ENCODE peak calls at places on chromosomes 5 and 9, in seven cellular contexts. M, J, Z, X, K, S and E are unnamed samples.

GRCh38 chr9:35958104-35958825 is at the start of gene OR2S2:
- DNase-seq in M (no peak), J (no peak), Z (no peak), X (no peak), K (no peak), S (no peak), E (no peak)

GRCh38 chr9:92735907-92736600 is 28.6 kb downstream of the BICD2 start:
- DNase-seq in M (no peak), J (no peak), Z (no peak), X (no peak), K (no peak), S (no peak), E (peak)

GRCh38 chr9:76512826-76513225 is 53.8 kb downstream of the GCNT1 start:
- DNase-seq in M (no peak), J (no peak), Z (no peak), X (no peak), K (no peak), S (no peak), E (no peak)

GRCh38 chr5:127320032-127320945 is 29.7 kb downstream of the MEGF10 start:
- DNase-seq in M (no peak), J (no peak), Z (no peak), X (no peak), K (no peak), S (no peak), E (no peak)

GRCh38 chr5:132479812-132480441 is 10.6 kb downstream of the IRF1 start:
- DNase-seq in M (no peak), J (no peak), Z (peak), X (peak), K (no peak), S (no peak), E (no peak)

GRCh38 chr9:128683340-128684064 is 5.5 kb upstream of the SET start:
- DNase-seq in M (peak), J (no peak), Z (no peak), X (peak), K (no peak), S (no peak), E (peak)

GRCh38 chr9:124074746-124075145 is 63.2 kb downstream of the LHX2 start:
- DNase-seq in M (no peak), J (no peak), Z (no peak), X (no peak), K (no peak), S (no peak), E (no peak)

GRCh38 chr9:4666042-4666699 is at the start of gene SPATA6L:
- DNase-seq in M (peak), J (no peak), Z (peak), X (peak), K (peak), S (peak), E (peak)

GRCh38 chr5:112795342-112795741 is 57.7 kb downstream of the APC start:
- DNase-seq in M (no peak), J (peak), Z (no peak), X (no peak), K (no peak), S (no peak), E (no peak)

GRCh38 chr5:14574124-14574523 is 7.5 kb upstream of the OTULINL start:
- DNase-seq in M (no peak), J (no peak), Z (no peak), X (no peak), K (no peak), S (no peak), E (no peak)

GRCh38 chr9:37471942-37472679 is 6.9 kb upstream of the ZBTB5 start:
- DNase-seq in M (peak), J (no peak), Z (no peak), X (no peak), K (no peak), S (no peak), E (no peak)

GRCh38 chr5:6767481-6768063 is 54.3 kb downstream of the TENT4A start:
- DNase-seq in M (no peak), J (no peak), Z (no peak), X (no peak), K (no peak), S (no peak), E (no peak)

GRCh38 chr5:116785101-116785500 is 210.5 kb upstream of the SEMA6A start:
- DNase-seq in M (no peak), J (no peak), Z (no peak), X (no peak), K (no peak), S (no peak), E (no peak)

GRCh38 chr9:121288874-121289553 is 21.1 kb downstream of the GSN start:
- DNase-seq in M (peak), J (no peak), Z (peak), X (peak), K (peak), S (no peak), E (peak)

GRCh38 chr5:64872044-64872443 is 103.3 kb downstream of the CWC27 start:
- DNase-seq in M (no peak), J (no peak), Z (no peak), X (no peak), K (no peak), S (no peak), E (no peak)

GRCh38 chr9:130499804-130500263 is 55.1 kb downstream of the ASS1 start:
- DNase-seq in M (peak), J (peak), Z (no peak), X (no peak), K (no peak), S (no peak), E (no peak)

GRCh38 chr5:112995764-112996618 is 19.4 kb downstream of the DCP2 start:
- DNase-seq in M (peak), J (peak), Z (peak), X (peak), K (peak), S (no peak), E (no peak)

GRCh38 chr5:34538026-34538672 is 118.0 kb upstream of the RAI14 start:
- DNase-seq in M (no peak), J (peak), Z (no peak), X (no peak), K (no peak), S (no peak), E (no peak)

GRCh38 chr5:107724642-107725041 is 53.9 kb upstream of the EFNA5 start:
- DNase-seq in M (no peak), J (no peak), Z (no peak), X (no peak), K (no peak), S (peak), E (no peak)

GRCh38 chr5:61677220-61677619 is 345.2 kb downstream of the ZSWIM6 start:
- DNase-seq in M (no peak), J (no peak), Z (no peak), X (no peak), K (no peak), S (no peak), E (no peak)

GRCh38 chr5:69450116-69450515 is 35.2 kb downstream of the MARVELD2 start:
- DNase-seq in M (no peak), J (no peak), Z (no peak), X (no peak), K (no peak), S (no peak), E (no peak)

GRCh38 chr9:5587024-5587423 is 41.9 kb upstream of the RIC1 start:
- DNase-seq in M (no peak), J (no peak), Z (no peak), X (no peak), K (no peak), S (no peak), E (no peak)

GRCh38 chr5:41598011-41598410 is 87.6 kb upstream of the PLCXD3 start:
- DNase-seq in M (no peak), J (no peak), Z (no peak), X (no peak), K (no peak), S (no peak), E (no peak)

GRCh38 chr9:94900222-94901018 is 173.9 kb downstream of the AOPEP start:
- DNase-seq in M (no peak), J (no peak), Z (no peak), X (no peak), K (no peak), S (no peak), E (no peak)

GRCh38 chr9:137648396-137648795 is 29.6 kb downstream of the EHMT1 start:
- DNase-seq in M (no peak), J (no peak), Z (no peak), X (peak), K (no peak), S (no peak), E (no peak)

GRCh38 chr9:94866770-94867169 is 140.3 kb downstream of the AOPEP start:
- DNase-seq in M (no peak), J (no peak), Z (no peak), X (no peak), K (no peak), S (no peak), E (no peak)

GRCh38 chr5:23445573-23445972 is 61.8 kb upstream of the PRDM9 start:
- DNase-seq in M (no peak), J (no peak), Z (no peak), X (no peak), K (no peak), S (no peak), E (no peak)

GRCh38 chr5:36950586-36951457 is 74.3 kb downstream of the NIPBL start:
- DNase-seq in M (no peak), J (no peak), Z (no peak), X (no peak), K (no peak), S (no peak), E (no peak)

GRCh38 chr9:24242599-24242998 is 303.1 kb downstream of the IZUMO3 start:
- DNase-seq in M (no peak), J (no peak), Z (no peak), X (no peak), K (no peak), S (no peak), E (no peak)

GRCh38 chr9:99948896-99949295 is 42.4 kb downstream of the STX17 start:
- DNase-seq in M (no peak), J (no peak), Z (no peak), X (no peak), K (no peak), S (no peak), E (no peak)

GRCh38 chr9:135823036-135823435 is 84.3 kb downstream of the CAMSAP1 start:
- DNase-seq in M (no peak), J (no peak), Z (no peak), X (no peak), K (peak), S (no peak), E (no peak)

GRCh38 chr5:72180925-72181324 is 73.7 kb downstream of the MAP1B start:
- DNase-seq in M (no peak), J (no peak), Z (no peak), X (no peak), K (no peak), S (no peak), E (no peak)

GRCh38 chr5:180339583-180340183 is 13.5 kb downstream of the GFPT2 start:
- DNase-seq in M (no peak), J (no peak), Z (no peak), X (peak), K (no peak), S (no peak), E (no peak)

GRCh38 chr9:95580812-95581761 is 64.3 kb upstream of the PTCH1 start:
- DNase-seq in M (peak), J (no peak), Z (no peak), X (no peak), K (peak), S (no peak), E (no peak)

GRCh38 chr9:93654351-93654961 is 78.1 kb downstream of the PHF2 start:
- DNase-seq in M (no peak), J (no peak), Z (peak), X (peak), K (peak), S (no peak), E (peak)

DNA sequence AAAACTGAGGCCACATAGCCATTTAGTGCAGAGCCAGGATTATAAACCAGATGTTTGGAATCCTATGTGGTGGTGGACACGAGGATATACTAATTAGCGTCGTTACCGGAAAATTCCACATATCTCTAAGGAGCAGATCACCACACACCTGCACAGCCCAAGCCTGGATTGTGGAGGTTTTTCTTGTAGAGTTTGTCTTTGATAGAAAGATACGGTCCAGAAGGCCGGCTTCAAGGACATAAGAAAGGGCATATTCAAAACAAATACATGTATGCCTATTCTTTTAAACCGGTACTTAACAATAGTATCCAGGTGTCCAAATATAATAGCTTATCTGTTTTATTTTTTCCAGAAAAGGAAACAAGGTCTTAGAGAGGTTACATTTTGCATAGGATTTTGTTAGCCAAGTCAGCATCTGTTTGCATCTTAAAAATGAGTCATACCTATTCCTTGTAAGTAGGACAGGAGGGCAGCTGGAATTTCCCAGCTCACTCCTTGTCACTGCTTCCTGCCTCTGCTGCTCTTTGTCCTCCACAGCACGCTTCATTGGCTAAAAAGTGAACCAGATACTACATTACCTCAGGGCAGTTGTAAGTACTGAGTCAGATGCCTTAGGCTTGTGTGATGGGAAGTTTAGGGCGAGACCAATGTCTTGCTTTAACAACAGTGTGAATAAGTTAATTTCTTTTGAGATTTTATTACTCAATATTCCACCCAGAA is 3.6 kb downstream of the TMC1 start:
- DNase-seq in M (peak), J (peak), Z (peak), X (no peak), K (no peak), S (no peak), E (no peak)
- TF ChIP-seq POLR2AphosphoS5 in M (peak), J (no peak), Z (no peak), X (no peak), K (peak), S (peak), E (no peak)

GRCh38 chr5:175698401-175699115 is 40.7 kb downstream of the HRH2 start:
- DNase-seq in M (no peak), J (no peak), Z (peak), X (peak), K (peak), S (no peak), E (peak)

GRCh38 chr5:175697846-175698245 is 40.0 kb downstream of the HRH2 start:
- DNase-seq in M (no peak), J (no peak), Z (peak), X (peak), K (peak), S (no peak), E (peak)

GRCh38 chr5:175701797-175702196 is 43.9 kb downstream of the HRH2 start:
- DNase-seq in M (no peak), J (no peak), Z (peak), X (peak), K (no peak), S (no peak), E (peak)

GRCh38 chr5:175696855-175697198 is 39.0 kb downstream of the HRH2 start:
- DNase-seq in M (no peak), J (no peak), Z (no peak), X (no peak), K (no peak), S (peak), E (no peak)

GRCh38 chr5:175700991-175701390 is 43.1 kb downstream of the HRH2 start:
- DNase-seq in M (no peak), J (peak), Z (no peak), X (peak), K (no peak), S (no peak), E (peak)
- TF ChIP-seq CTCF in M (no peak), J (peak), Z (no peak), X (peak), K (no peak), S (peak), E (no peak)

GRCh38 chr5:114152656-114153360 is 209.1 kb upstream of the KCNN2 start:
- DNase-seq in M (no peak), J (no peak), Z (no peak), X (no peak), K (no peak), S (no peak), E (no peak)

GRCh38 chr5:114148253-114148652 is 213.6 kb upstream of the KCNN2 start:
- DNase-seq in M (no peak), J (no peak), Z (no peak), X (no peak), K (no peak), S (no peak), E (no peak)

GRCh38 chr5:114153392-114153791 is 208.5 kb upstream of the KCNN2 start:
- DNase-seq in M (no peak), J (no peak), Z (no peak), X (no peak), K (no peak), S (no peak), E (no peak)

GRCh38 chr5:114153833-114154232 is 208.0 kb upstream of the KCNN2 start:
- DNase-seq in M (no peak), J (no peak), Z (no peak), X (no peak), K (no peak), S (no peak), E (no peak)
- TF ChIP-seq POLR2A in M (no peak), J (no peak), Z (no peak), X (no peak), K (no peak), S (no peak), E (no peak)

GRCh38 chr5:149581192-149581861 is at the start of gene ARHGEF37:
- DNase-seq in M (peak), J (no peak), Z (peak), X (peak), K (peak), S (peak), E (peak)
- TF ChIP-seq POLR2AphosphoS5 in M (peak), J (no peak), Z (no peak), X (no peak), K (no peak), S (no peak), E (no peak)